ENCODE peak calls at places on chromosome 19, in four cellular contexts. S is hepatocyte, J is ascending aorta, U is pancreas. P is an unnamed sample.

GRCh38 chr19:29696045-29696682 is 18.9 kb downstream of the C19orf12 start:
- DNase-seq in S (no peak), J (no peak), U (no peak), P (no peak)

GRCh38 chr19:30155529-30156200 is 213.6 kb downstream of the URI1 start:
- DNase-seq in S (no peak), J (no peak), U (no peak), P (no peak)

GRCh38 chr19:37551123-37551993 is 43.2 kb downstream of the ZNF571 start:
- DNase-seq in S (no peak), J (no peak), U (no peak), P (peak)

GRCh38 chr19:45994456-45994988 is 745 bp upstream of the CCDC61 start:
- DNase-seq in S (no peak), J (no peak), U (no peak), P (no peak)

GRCh38 chr19:44753932-44754742 is 5.6 kb downstream of the BCL3 start:
- DNase-seq in S (peak), J (peak), U (peak), P (peak)

GRCh38 chr19:3324405-3324856 is 42.0 kb upstream of the NFIC start:
- DNase-seq in S (no peak), J (no peak), U (peak), P (no peak)

GRCh38 chr19:10290876-10291553 is 1.3 kb downstream of the ICAM5 start:
- DNase-seq in S (peak), J (no peak), U (peak), P (peak)

GRCh38 chr19:44925114-44925891 is 10.9 kb downstream of the APOC1 start:
- DNase-seq in S (peak), J (peak), U (no peak), P (peak)

GRCh38 chr19:35288843-35289355 is 3.1 kb upstream of the MAG start:
- DNase-seq in S (no peak), J (no peak), U (no peak), P (no peak)

GRCh38 chr19:39223703-39224279 is 19.7 kb upstream of the SYCN start:
- DNase-seq in S (peak), J (no peak), U (no peak), P (peak)

GRCh38 chr19:28703400-28703956 is 509.5 kb downstream of the UQCRFS1 start:
- DNase-seq in S (no peak), J (no peak), U (no peak), P (no peak)

GRCh38 chr19:17328517-17329060 is 6.1 kb downstream of the ANO8 start:
- DNase-seq in S (peak), J (no peak), U (no peak), P (no peak)

GRCh38 chr19:48989701-48990291 is 3.3 kb downstream of the GYS1 start:
- DNase-seq in S (no peak), J (no peak), U (no peak), P (no peak)

GRCh38 chr19:38849746-38850230 is at the start of gene HNRNPL:
- DNase-seq in S (no peak), J (no peak), U (no peak), P (no peak)

GRCh38 chr19:53871448-53871847 is 3.8 kb downstream of the MYADM start:
- DNase-seq in S (no peak), J (no peak), U (no peak), P (no peak)

GRCh38 chr19:19642506-19643157 is 825 bp downstream of the GMIP start:
- DNase-seq in S (no peak), J (no peak), U (no peak), P (no peak)

GRCh38 chr19:4360641-4361151 is 17.3 kb downstream of the MPND start:
- DNase-seq in S (peak), J (no peak), U (no peak), P (peak)

GRCh38 chr19:53333071-53333465 is 481 bp upstream of the ZNF845 start:
- DNase-seq in S (peak), J (no peak), U (no peak), P (no peak)

GRCh38 chr19:49362926-49363264 is 679 bp upstream of the TEAD2 start:
- DNase-seq in S (peak), J (no peak), U (peak), P (peak)

GRCh38 chr19:54189020-54189667 is at the start of gene MBOAT7:
- DNase-seq in S (no peak), J (no peak), U (no peak), P (no peak)

GRCh38 chr19:42965204-42965603 is 28.2 kb upstream of the PSG7 start:
- DNase-seq in S (no peak), J (no peak), U (no peak), P (peak)

GRCh38 chr19:12913871-12914690 is 5.0 kb downstream of the SYCE2 start:
- DNase-seq in S (no peak), J (no peak), U (no peak), P (peak)

GRCh38 chr19:54337858-54338230 is 1.1 kb downstream of the LILRA4 start:
- DNase-seq in S (no peak), J (no peak), U (no peak), P (no peak)

GRCh38 chr19:14400913-14401312 is 18.2 kb downstream of the DDX39A start:
- DNase-seq in S (no peak), J (no peak), U (no peak), P (no peak)

GRCh38 chr19:13748169-13748884 is 16.0 kb upstream of the MRI1 start:
- DNase-seq in S (peak), J (no peak), U (peak), P (peak)

GRCh38 chr19:16266586-16266942 is 58.1 kb upstream of the KLF2 start:
- DNase-seq in S (no peak), J (no peak), U (no peak), P (no peak)

GRCh38 chr19:3516675-3517207 is 10.6 kb downstream of the FZR1 start:
- DNase-seq in S (no peak), J (no peak), U (peak), P (no peak)

DNA sequence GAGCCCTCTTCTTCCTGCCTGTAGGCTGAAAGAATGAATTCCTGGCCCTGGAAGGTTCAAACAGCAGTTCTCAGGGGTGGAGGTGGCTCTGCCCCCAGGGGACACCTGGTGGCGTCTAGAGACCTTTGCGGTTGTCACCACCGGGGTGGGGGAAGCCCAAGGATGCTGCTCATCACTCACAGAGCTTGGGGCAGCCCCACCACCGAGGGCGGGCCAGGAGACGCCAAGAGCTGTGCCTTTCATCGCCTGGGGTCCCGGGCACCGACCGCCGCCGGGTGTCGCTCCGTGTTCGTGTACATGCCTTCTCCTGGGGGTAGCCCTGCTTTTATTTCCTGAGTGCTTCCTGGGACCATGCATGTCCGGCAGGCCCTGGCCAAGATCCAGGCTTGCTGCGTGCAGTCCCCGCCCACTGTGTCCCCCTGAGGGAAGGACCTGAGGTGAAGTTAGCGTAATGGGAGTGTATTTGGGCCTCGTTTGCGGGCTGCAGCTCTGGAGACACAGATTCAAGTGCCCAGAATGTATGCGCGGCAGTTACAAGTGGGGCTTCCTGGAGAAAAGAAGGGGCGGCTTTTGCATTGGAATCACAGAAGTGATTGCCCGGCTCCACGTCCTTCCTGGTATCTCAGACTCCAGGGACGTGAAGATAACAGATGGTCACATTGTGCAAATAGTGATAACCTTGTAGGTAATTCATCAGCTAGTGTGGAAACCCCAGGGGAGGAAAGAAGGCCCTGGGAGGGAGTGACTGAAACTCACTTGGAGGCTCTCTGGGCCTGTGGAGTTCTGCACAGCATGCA is 7.8 kb downstream of the DOT1L start:
- DNase-seq in S (peak), J (no peak), U (peak), P (peak)
- TF ChIP-seq CTCF in S (peak), J (no peak), U (no peak), P (peak)

GRCh38 chr19:33409035-33409434 is 35.5 kb downstream of the CEBPG start:
- DNase-seq in S (no peak), J (no peak), U (no peak), P (no peak)
- H3K4me3 ChIP-seq in S (no peak), J (no peak), U (no peak), P (no peak)

GRCh38 chr19:31352296-31352781 is 3.1 kb upstream of the TSHZ3 start:
- DNase-seq in S (no peak), J (no peak), U (no peak), P (no peak)

GRCh38 chr19:31354919-31355318 is 5.7 kb upstream of the TSHZ3 start:
- DNase-seq in S (no peak), J (no peak), U (no peak), P (no peak)

GRCh38 chr19:31354316-31354715 is 5.1 kb upstream of the TSHZ3 start:
- DNase-seq in S (no peak), J (no peak), U (no peak), P (no peak)

GRCh38 chr19:31352782-31353651 is 3.8 kb upstream of the TSHZ3 start:
- DNase-seq in S (no peak), J (no peak), U (no peak), P (no peak)

GRCh38 chr19:31353826-31354225 is 4.6 kb upstream of the TSHZ3 start:
- DNase-seq in S (no peak), J (no peak), U (peak), P (no peak)
- TF ChIP-seq CTCF in S (no peak), J (no peak), U (no peak), P (no peak)

GRCh38 chr19:51724543-51724942 is 752 bp upstream of the HAS1 start:
- DNase-seq in S (no peak), J (no peak), U (no peak), P (no peak)

GRCh38 chr19:51721905-51722304 is 1.9 kb downstream of the HAS1 start:
- DNase-seq in S (no peak), J (no peak), U (no peak), P (no peak)

GRCh38 chr19:51726049-51726448 is 2.3 kb upstream of the HAS1 start:
- DNase-seq in S (peak), J (no peak), U (no peak), P (peak)

GRCh38 chr19:51719251-51719901 is 4.4 kb downstream of the HAS1 start:
- DNase-seq in S (no peak), J (no peak), U (no peak), P (no peak)

DNA sequence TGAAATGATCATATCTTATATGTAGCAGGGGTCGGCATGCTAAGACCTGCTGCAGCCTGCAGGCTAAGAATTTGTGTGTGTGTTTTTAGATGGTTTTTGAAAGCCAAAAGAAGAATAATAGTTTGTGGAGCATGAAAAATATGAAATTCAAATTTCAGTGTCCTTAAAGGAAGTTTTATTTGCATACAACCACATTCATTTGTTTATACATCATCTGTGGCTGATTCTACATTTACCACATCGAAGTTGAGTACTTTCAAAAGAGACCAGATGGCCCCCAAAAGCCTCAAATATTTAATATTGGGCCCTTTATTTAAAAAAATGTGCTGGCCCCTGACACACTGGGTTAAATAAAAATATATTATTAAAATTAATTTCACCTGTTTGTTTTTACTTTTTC is 1.3 kb downstream of the HAS1 start:
- DNase-seq in S (no peak), J (no peak), U (no peak), P (no peak)
- H3K4me3 ChIP-seq in S (no peak), J (no peak), U (no peak), P (peak)

GRCh38 chr19:57191141-57192063 is at the start of gene ZNF264:
- DNase-seq in S (peak), J (peak), U (peak), P (peak)
- TF ChIP-seq CTCF in S (peak), J (no peak), U (no peak), P (no peak)

DNA sequence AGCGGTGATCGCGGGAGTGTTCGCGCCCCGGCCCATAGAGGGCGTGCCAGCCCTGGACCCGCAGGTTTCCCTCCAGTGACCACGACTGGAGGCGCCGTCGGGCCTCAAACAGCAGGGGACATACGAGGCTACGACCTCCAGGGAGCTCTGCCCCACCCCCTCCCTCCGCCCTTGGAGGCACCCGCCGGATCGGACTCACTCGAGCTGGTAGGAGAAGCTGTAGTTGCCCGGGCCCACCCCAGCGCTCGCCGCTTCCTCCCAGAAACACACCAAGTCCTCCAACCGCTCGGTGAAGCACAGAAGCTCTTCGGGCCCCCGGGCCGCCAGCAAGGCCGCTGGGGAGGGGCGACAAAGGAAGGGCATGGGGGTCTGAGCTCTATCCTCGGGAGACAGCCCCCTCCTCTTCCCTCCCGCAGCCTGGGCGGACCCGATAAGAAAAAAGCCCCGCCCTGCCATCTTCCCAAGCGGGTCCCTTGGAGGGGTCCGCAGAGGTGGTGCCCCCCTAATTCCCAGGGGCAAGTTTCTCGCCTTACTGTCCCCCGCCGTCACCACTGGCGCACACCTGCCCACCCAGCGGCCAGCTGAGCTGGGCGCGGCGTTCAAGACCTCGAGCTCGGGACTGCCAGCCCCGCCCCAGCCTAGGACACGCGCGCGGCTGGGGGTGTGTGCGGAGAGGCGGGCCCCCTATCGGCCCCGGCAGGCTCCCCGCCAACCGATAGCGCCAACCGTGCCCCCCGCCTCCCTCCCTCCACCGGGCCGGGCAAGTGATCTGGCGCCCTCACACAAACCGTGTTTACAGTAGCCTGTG is 1.0 kb downstream of the EPOR start:
- DNase-seq in S (peak), J (no peak), U (peak), P (peak)
- H3K4me3 ChIP-seq in S (peak), J (peak), U (peak), P (peak)

DNA sequence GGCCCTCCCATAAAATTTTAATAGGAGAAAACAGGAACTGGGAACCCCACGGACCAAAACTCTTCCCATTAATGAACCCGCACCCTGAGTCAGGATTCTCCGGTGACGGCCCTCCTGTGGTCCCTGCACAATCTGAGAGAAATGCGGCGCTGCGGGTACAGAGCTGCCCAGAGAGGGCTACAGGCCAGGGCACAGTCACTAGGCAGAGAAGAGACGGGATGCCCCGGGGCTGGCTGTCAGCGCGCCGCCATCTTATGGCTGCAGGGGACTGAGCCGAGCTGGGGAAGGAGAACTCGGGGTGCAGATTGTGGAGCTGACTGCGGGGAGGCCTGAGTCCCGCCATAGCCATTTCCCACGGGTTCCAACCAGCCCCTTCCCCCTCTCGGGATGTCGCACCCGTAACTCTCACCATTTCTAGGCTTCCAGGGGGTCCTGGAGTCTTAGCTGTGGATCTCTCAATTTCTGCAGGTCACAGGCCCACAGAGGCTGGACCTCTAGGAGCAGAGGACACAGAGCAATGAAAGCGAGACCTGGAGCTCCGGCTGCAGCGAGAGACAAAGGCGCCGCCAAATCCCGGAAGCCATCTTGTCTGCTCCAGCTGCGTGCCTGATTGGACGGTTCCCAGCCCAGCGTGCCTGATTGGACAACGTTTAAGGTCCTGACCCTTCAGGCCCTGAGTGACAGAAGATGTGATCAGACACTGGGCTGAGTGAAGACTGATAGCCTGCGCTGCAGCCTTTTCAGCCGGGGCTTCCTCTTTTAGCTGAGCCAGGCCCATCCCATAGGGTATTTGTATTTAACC is at the start of gene ZNF675:
- DNase-seq in S (peak), J (peak), U (peak), P (peak)
- TF ChIP-seq CTCF in S (no peak), J (no peak), U (no peak), P (no peak)

GRCh38 chr19:860481-861098 is 1.1 kb downstream of the CFD start:
- DNase-seq in S (peak), J (no peak), U (peak), P (peak)

GRCh38 chr19:863305-863620 is 3.8 kb downstream of the CFD start:
- DNase-seq in S (no peak), J (no peak), U (no peak), P (no peak)

GRCh38 chr19:861099-861755 is 1.8 kb downstream of the CFD start:
- DNase-seq in S (no peak), J (no peak), U (no peak), P (no peak)

GRCh38 chr19:861756-862528 is 2.5 kb downstream of the CFD start:
- DNase-seq in S (peak), J (no peak), U (peak), P (peak)

DNA sequence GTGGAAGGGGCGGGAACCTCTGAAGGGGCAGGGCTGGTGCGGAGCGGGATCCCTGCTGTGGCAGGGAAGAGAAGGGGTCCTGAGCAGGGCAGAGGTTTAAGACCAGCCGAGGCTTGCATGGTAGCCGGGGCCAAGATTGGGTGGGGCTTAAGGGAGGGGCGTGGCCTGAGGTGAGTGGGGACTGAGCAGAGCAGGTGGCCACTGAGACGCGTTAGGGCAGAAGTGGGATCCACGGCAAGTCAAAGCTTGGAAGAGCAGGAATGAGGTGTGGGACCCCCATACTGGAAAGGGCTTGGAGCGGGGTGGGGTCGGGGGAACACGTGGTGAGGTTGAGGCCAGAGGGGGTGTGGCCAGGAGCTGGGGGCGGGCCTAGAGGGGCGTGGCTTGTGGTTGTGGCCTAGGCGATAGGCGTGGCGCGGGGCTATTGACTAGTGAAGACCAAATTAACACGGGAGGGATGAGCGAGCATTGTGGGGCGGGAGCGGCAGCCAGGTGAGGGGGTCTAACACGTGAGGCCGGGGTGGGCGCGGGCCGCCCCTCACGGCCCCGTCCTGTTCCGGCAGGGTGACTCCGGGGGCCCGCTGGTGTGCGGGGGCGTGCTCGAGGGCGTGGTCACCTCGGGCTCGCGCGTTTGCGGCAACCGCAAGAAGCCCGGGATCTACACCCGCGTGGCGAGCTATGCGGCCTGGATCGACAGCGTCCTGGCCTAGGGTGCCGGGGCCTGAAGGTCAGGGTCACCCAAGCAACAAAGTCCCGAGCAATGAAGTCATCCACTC is 3.3 kb downstream of the CFD start:
- DNase-seq in S (peak), J (no peak), U (peak), P (peak)
- H3K4me3 ChIP-seq in S (no peak), J (no peak), U (no peak), P (no peak)